ENCODE peak calls at places on chromosomes 12 and 14, in six cellular contexts. F is heart right ventricle, I is K562, N is ascending aorta, G is body of pancreas, P is cardiac fibroblast. Y is an unnamed sample.

GRCh38 chr14:99513183-99513694 is 32.0 kb downstream of the CCNK start:
- DNase-seq in F (no peak), I (no peak), N (peak), G (no peak), P (no peak), Y (no peak)

GRCh38 chr14:92726135-92726932 is 22.1 kb downstream of the LGMN start:
- DNase-seq in F (peak), I (peak), N (peak), G (peak), P (peak), Y (peak)

GRCh38 chr12:84862190-84862589 is 50.4 kb downstream of the SLC6A15 start:
- DNase-seq in F (no peak), I (no peak), N (no peak), G (no peak), P (no peak), Y (no peak)

GRCh38 chr14:51732494-51733080 is 80.9 kb downstream of the FRMD6 start:
- DNase-seq in F (no peak), I (no peak), N (no peak), G (no peak), P (peak), Y (no peak)

GRCh38 chr12:25427328-25428249 is 125.5 kb downstream of the LMNTD1 start:
- DNase-seq in F (no peak), I (no peak), N (no peak), G (no peak), P (peak), Y (no peak)

GRCh38 chr12:107435520-107435919 is 250.1 kb upstream of the PWP1 start:
- DNase-seq in F (no peak), I (no peak), N (no peak), G (no peak), P (no peak), Y (no peak)

GRCh38 chr14:59406454-59407245 is 58.5 kb downstream of the GPR135 start:
- DNase-seq in F (peak), I (no peak), N (no peak), G (no peak), P (peak), Y (no peak)

GRCh38 chr12:75632452-75632851 is 121.0 kb upstream of the KRR1 start:
- DNase-seq in F (no peak), I (no peak), N (no peak), G (no peak), P (peak), Y (no peak)

GRCh38 chr12:71610036-71610795 is 53.4 kb downstream of the ZFC3H1 start:
- DNase-seq in F (no peak), I (no peak), N (no peak), G (no peak), P (no peak), Y (no peak)

GRCh38 chr14:52833891-52834290 is 42.5 kb upstream of the GNPNAT1 start:
- DNase-seq in F (no peak), I (no peak), N (no peak), G (no peak), P (no peak), Y (no peak)

GRCh38 chr12:93624595-93625294 is 52.3 kb downstream of the SOCS2 start:
- DNase-seq in F (no peak), I (peak), N (no peak), G (no peak), P (peak), Y (no peak)

GRCh38 chr14:67221248-67221981 is 19.8 kb upstream of the PALS1 start:
- DNase-seq in F (no peak), I (no peak), N (no peak), G (no peak), P (peak), Y (no peak)

GRCh38 chr14:55098561-55098898 is 30.5 kb upstream of the LGALS3 start:
- DNase-seq in F (no peak), I (no peak), N (no peak), G (no peak), P (no peak), Y (no peak)

GRCh38 chr14:60647837-60648168 is 1.5 kb downstream of the SIX1 start:
- DNase-seq in F (no peak), I (no peak), N (no peak), G (no peak), P (no peak), Y (no peak)

GRCh38 chr14:60646202-60646886 is 2.9 kb downstream of the SIX1 start:
- DNase-seq in F (no peak), I (no peak), N (no peak), G (no peak), P (peak), Y (no peak)

GRCh38 chr14:60648169-60648933 is 926 bp downstream of the SIX1 start:
- DNase-seq in F (no peak), I (peak), N (no peak), G (no peak), P (peak), Y (no peak)

GRCh38 chr14:60648934-60649814 is at the start of gene SIX1:
- DNase-seq in F (peak), I (peak), N (peak), G (peak), P (peak), Y (no peak)

GRCh38 chr14:60647081-60647836 is 2.0 kb downstream of the SIX1 start:
- DNase-seq in F (no peak), I (no peak), N (no peak), G (no peak), P (peak), Y (no peak)
- H3K4me3 ChIP-seq in F (peak), I (no peak), N (peak), G (no peak), P (peak), Y (peak)

DNA sequence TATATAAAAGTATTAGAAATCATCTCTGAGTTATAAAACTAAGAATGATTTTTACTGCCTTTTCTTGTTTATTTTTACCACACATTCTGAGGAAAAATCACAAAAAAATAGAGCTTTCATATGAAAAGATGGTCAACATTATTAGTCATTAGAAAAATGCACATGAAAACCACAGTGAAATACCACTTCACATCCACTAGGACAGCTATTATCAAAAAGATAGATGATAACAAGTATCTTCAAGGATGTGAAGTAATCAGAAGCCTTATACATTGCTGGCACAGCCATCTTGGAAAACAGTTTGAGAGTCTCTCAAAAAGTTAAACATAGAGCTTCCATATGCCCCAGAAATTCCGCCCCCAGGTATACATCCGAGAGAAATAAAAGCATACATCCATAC is 523.8 kb downstream of the FUT8 start:
- DNase-seq in F (no peak), I (no peak), N (no peak), G (no peak), P (no peak), Y (no peak)
- H3K4me3 ChIP-seq in F (no peak), I (no peak), N (no peak), G (no peak), P (no peak), Y (no peak)

DNA sequence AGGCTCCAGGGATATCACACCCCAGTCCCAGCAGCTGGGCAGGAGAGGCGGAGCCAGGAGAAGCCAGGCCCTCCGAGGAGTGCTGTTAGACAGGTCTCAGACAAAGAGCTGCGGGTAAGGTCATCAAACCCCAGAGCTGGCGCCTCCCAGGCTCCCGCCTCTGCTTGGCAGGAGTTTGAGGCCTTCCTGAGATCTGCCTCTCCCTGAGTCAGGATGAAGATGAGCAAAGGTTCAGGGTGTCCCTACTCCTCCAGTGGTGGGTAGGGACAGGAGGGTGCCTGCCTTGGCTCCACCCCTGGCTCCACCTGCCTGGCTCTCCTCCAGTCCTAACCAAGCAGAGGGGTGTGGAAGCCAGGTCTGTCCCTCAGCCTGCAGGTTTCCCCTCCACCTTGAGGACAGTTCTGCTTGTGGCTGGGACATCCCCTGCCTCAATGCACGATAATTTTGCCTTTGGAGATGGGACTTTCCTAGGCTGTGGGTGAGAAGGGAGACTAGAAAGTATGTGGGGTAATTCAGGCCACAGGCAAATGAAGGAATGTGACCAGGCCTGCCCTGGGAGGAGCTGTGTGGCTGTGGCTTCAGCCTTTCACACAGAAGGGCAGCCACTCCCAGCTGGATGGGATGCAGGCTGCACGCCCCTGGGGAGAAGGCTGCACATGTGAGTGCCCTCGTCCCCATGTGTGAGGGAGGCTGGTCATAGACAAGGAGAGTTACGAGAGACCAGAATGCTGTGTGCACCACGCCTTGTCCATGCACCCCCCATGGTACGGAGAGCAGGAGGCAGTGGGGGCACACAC is 2.2 kb downstream of the PLEKHG6 start:
- DNase-seq in F (no peak), I (peak), N (no peak), G (peak), P (peak), Y (no peak)
- H3K4me3 ChIP-seq in F (no peak), I (no peak), N (no peak), G (no peak), P (no peak), Y (no peak)

GRCh38 chr12:3305904-3306619 is 184.9 kb upstream of the PRMT8 start:
- DNase-seq in F (no peak), I (no peak), N (no peak), G (no peak), P (no peak), Y (no peak)
- H3K4me3 ChIP-seq in F (no peak), I (no peak), N (no peak), G (no peak), P (no peak), Y (no peak)

GRCh38 chr14:69613312-69614073 is 2.1 kb downstream of the SUSD6 start:
- DNase-seq in F (no peak), I (no peak), N (no peak), G (no peak), P (no peak), Y (no peak)
- H3K4me3 ChIP-seq in F (peak), I (peak), N (peak), G (no peak), P (peak), Y (peak)

DNA sequence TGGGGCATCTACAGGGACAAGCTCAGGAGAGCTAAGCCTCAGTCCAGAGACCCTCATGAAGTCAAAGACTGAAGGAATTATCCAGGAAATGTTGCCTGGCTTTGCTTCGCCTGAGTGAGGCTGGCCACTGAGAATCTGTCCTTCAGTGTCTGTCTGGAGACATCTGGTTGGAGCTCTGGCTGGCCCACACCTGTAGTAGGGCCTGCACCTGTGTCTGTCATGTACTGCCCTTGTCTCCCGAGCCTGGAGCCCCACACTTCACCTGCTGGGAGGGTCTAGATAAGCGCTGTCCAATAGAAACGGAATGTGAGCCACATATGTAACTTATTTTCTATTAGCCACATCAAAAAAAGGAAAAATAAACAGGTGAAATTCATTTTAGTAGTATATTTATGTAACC is 9.9 kb upstream of the HDAC7 start:
- DNase-seq in F (no peak), I (no peak), N (no peak), G (no peak), P (no peak), Y (no peak)
- H3K4me3 ChIP-seq in F (no peak), I (peak), N (no peak), G (no peak), P (no peak), Y (no peak)

DNA sequence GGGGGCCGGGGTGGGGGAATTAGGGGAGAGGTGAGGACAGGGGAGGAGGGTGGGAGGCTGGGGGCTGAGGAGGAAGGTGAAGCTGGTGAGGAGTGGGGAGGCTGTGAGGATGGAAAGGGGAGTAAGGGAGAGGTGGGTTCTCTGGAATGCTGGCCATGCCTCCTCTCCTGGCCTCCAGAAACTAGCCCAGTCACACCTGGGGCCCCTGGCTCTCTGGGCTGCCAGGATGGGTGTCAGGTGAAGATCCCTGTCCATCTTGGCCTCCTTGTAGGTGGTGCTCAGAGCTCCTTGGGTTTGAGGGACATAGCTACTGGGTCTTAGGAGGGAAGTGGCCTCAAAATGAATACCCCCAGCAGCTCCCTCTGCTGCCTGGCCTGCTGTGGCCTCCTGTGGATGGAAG is 13.1 kb downstream of the RTL1 start:
- DNase-seq in F (no peak), I (no peak), N (peak), G (no peak), P (no peak), Y (no peak)
- H3K4me3 ChIP-seq in F (no peak), I (no peak), N (no peak), G (no peak), P (no peak), Y (no peak)

GRCh38 chr14:105487986-105488777 is 1.5 kb downstream of the CRIP1 start:
- DNase-seq in F (no peak), I (no peak), N (no peak), G (no peak), P (no peak), Y (no peak)

GRCh38 chr14:105487449-105487985 is 831 bp downstream of the CRIP1 start:
- DNase-seq in F (peak), I (no peak), N (no peak), G (no peak), P (no peak), Y (no peak)

GRCh38 chr14:105490318-105490571 is 801 bp upstream of the TEDC1 start:
- DNase-seq in F (no peak), I (no peak), N (no peak), G (no peak), P (no peak), Y (no peak)

GRCh38 chr14:105489607-105490317 is 1.3 kb upstream of the TEDC1 start:
- DNase-seq in F (peak), I (peak), N (peak), G (peak), P (peak), Y (no peak)

GRCh38 chr14:105488781-105489606 is 2.1 kb upstream of the TEDC1 start:
- DNase-seq in F (peak), I (no peak), N (no peak), G (no peak), P (no peak), Y (no peak)
- H3K4me3 ChIP-seq in F (peak), I (peak), N (peak), G (no peak), P (no peak), Y (peak)

GRCh38 chr14:106876711-106877110 is 1350.3 kb downstream of the TMEM121 start:
- DNase-seq in F (no peak), I (no peak), N (no peak), G (no peak), P (no peak), Y (no peak)

GRCh38 chr14:106872619-106873446 is 1346.5 kb downstream of the TMEM121 start:
- DNase-seq in F (peak), I (peak), N (no peak), G (peak), P (peak), Y (no peak)

GRCh38 chr14:106877527-106877926 is 1351.1 kb downstream of the TMEM121 start:
- DNase-seq in F (no peak), I (no peak), N (no peak), G (no peak), P (no peak), Y (no peak)

GRCh38 chr14:106875503-106875902 is 1349.1 kb downstream of the TMEM121 start:
- DNase-seq in F (no peak), I (no peak), N (no peak), G (no peak), P (no peak), Y (no peak)

GRCh38 chr14:106874365-106874764 is 1348.0 kb downstream of the TMEM121 start:
- DNase-seq in F (no peak), I (no peak), N (no peak), G (no peak), P (no peak), Y (no peak)
- H3K4me3 ChIP-seq in F (no peak), I (no peak), N (no peak), G (no peak), P (no peak), Y (no peak)

GRCh38 chr14:53952533-53952932 is 4.1 kb downstream of the BMP4 start:
- DNase-seq in F (no peak), I (no peak), N (no peak), G (no peak), P (no peak), Y (no peak)
- H3K4me3 ChIP-seq in F (peak), I (no peak), N (peak), G (peak), P (peak), Y (peak)

Y was measured in thoracic aorta.